ENCODE peak calls at places on chromosomes 1 and 21, in five cellular contexts. B is spleen, N is right cardiac atrium, M is heart right ventricle, J is adrenal gland. A is an unnamed sample.

GRCh38 chr1:112735752-112736151 is 20.6 kb upstream of the PPM1J start:
- DNase-seq in B (no peak), N (no peak), M (no peak), J (no peak), A (no peak)

GRCh38 chr1:75614455-75615379 is 3.8 kb upstream of the SLC44A5 start:
- DNase-seq in B (peak; percentile 85), N (peak; percentile 64), M (peak; percentile 39), J (peak; percentile 48), A (no peak)

GRCh38 chr1:185338719-185339622 is 21.9 kb upstream of the IVNS1ABP start:
- DNase-seq in B (peak; percentile 83), N (peak; percentile 48), M (no peak), J (peak; percentile 29), A (peak; percentile 49)

GRCh38 chr1:176719478-176719877 is 256.5 kb downstream of the PAPPA2 start:
- DNase-seq in B (no peak), N (no peak), M (no peak), J (no peak), A (no peak)

GRCh38 chr1:193417945-193418744 is 231.7 kb upstream of the B3GALT2 start:
- DNase-seq in B (no peak), N (no peak), M (no peak), J (no peak), A (no peak)

GRCh38 chr21:23585419-23585818 is 2021.9 kb downstream of the MRPL39 start:
- DNase-seq in B (no peak), N (no peak), M (no peak), J (no peak), A (no peak)

GRCh38 chr1:99872063-99872462 is 21.9 kb downstream of the AGL start:
- DNase-seq in B (no peak), N (no peak), M (no peak), J (no peak), A (no peak)

GRCh38 chr1:234617986-234618725 is 8.2 kb upstream of the IRF2BP2 start:
- DNase-seq in B (no peak), N (no peak), M (no peak), J (no peak), A (no peak)

GRCh38 chr1:94532077-94532476 is 9.5 kb downstream of the F3 start:
- DNase-seq in B (no peak), N (no peak), M (no peak), J (no peak), A (no peak)

GRCh38 chr1:40267767-40268187 is 9.7 kb downstream of the ZMPSTE24 start:
- DNase-seq in B (no peak), N (no peak), M (no peak), J (no peak), A (no peak)

GRCh38 chr1:58431847-58432246 is 114.7 kb downstream of the OMA1 start:
- DNase-seq in B (no peak), N (no peak), M (no peak), J (no peak), A (no peak)

GRCh38 chr21:34536820-34537219 is 24.8 kb upstream of the KCNE1 start:
- DNase-seq in B (no peak), N (no peak), M (no peak), J (peak; percentile 55), A (no peak)

GRCh38 chr1:164748253-164748899 is 189.4 kb downstream of the PBX1 start:
- DNase-seq in B (no peak), N (peak; percentile 72), M (peak; percentile 33), J (peak; percentile 64), A (no peak)

GRCh38 chr1:177705839-177706238 is 264.0 kb downstream of the SEC16B start:
- DNase-seq in B (no peak), N (no peak), M (no peak), J (no peak), A (no peak)

GRCh38 chr1:196774195-196774594 is 445 bp upstream of the CFHR3 start:
- DNase-seq in B (no peak), N (no peak), M (no peak), J (no peak), A (no peak)

GRCh38 chr1:10257851-10258250 is 47.5 kb downstream of the KIF1B start:
- DNase-seq in B (no peak), N (no peak), M (no peak), J (no peak), A (no peak)

GRCh38 chr1:56531624-56532358 is 47.6 kb downstream of the PLPP3 start:
- DNase-seq in B (no peak), N (no peak), M (no peak), J (no peak), A (no peak)

GRCh38 chr1:199776768-199777497 is 250.6 kb upstream of the NR5A2 start:
- DNase-seq in B (no peak), N (no peak), M (no peak), J (no peak), A (no peak)

GRCh38 chr1:152777510-152778137 is 2.7 kb downstream of the LCE1F start:
- DNase-seq in B (no peak), N (peak; percentile 11), M (no peak), J (no peak), A (no peak)

GRCh38 chr1:240515505-240515904 is 96.5 kb downstream of the GREM2 start:
- DNase-seq in B (no peak), N (no peak), M (no peak), J (no peak), A (no peak)

GRCh38 chr1:107706181-107706580 is 258.8 kb downstream of the VAV3 start:
- DNase-seq in B (no peak), N (no peak), M (no peak), J (no peak), A (no peak)

GRCh38 chr1:197437891-197438853 is 170.1 kb downstream of the CRB1 start:
- DNase-seq in B (no peak), N (no peak), M (no peak), J (no peak), A (no peak)

GRCh38 chr21:44293551-44294231 is 6.2 kb upstream of the PFKL start:
- DNase-seq in B (no peak), N (peak; percentile 47), M (peak; percentile 20), J (no peak), A (no peak)

GRCh38 chr1:9041116-9041779 is 15.0 kb upstream of the SLC2A7 start:
- DNase-seq in B (peak; percentile 40), N (no peak), M (no peak), J (no peak), A (no peak)

GRCh38 chr1:207309775-207310273 is 11.7 kb upstream of the CD55 start:
- DNase-seq in B (no peak), N (no peak), M (no peak), J (peak; percentile 71), A (no peak)
- H3K4me3 ChIP-seq in B (no peak overlapping the region), N (peak overlapping the region; percentile 27), M (peak overlapping the region; percentile 24), J (no peak overlapping the region), A (no peak overlapping the region)

GRCh38 chr1:235917267-235917811 is 50.6 kb upstream of the LYST start:
- DNase-seq in B (no peak), N (peak; percentile 78), M (no peak), J (peak; percentile 82), A (peak; percentile 94)
- H3K4me1 ChIP-seq in B (peaks cover 7% of the 10 kb centered on the region), N (peaks cover 4% of the 10 kb centered on the region), M (peaks cover 9% of the 10 kb centered on the region), J (peaks cover 10% of the 10 kb centered on the region), A (peaks cover 6% of the 10 kb centered on the region)

DNA sequence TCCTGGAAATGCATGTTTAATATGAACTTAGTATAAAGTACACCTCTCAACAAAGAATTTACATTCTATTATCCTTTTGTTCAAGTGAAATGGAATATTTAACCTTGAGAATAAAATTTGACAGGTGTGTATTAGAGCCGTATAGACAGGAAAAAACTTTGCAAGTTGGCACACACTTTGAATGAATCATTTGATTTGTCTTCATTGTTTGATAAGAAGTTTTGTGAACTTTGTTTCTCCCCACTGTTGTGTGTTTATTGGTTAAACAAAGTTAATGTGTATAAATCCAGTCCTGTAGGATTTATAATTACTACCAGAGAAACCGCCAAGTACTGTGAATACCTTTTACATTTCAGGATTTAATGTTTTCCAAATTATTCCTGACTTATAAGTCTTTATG is 2.0 kb downstream of the SYDE2 start:
- DNase-seq in B (no peak), N (no peak), M (no peak), J (no peak), A (no peak)
- H3K4me3 ChIP-seq in B (no peak overlapping the region), N (peak overlapping the region; percentile 46), M (peak overlapping the region; percentile 74), J (no peak overlapping the region), A (no peak overlapping the region)

GRCh38 chr1:223177681-223178080 is 34.6 kb upstream of the TLR5 start:
- DNase-seq in B (no peak), N (peak; percentile 60), M (no peak), J (peak; percentile 47), A (peak; percentile 69)
- H3K4me1 ChIP-seq in B (no peaks in the 10 kb centered on the region), N (no peaks in the 10 kb centered on the region), M (no peaks in the 10 kb centered on the region), J (no peaks in the 10 kb centered on the region), A (no peaks in the 10 kb centered on the region)

GRCh38 chr21:41689289-41689583 is 77.6 kb downstream of the RIPK4 start:
- DNase-seq in B (no peak), N (no peak), M (no peak), J (no peak), A (no peak)
- H3K4me3 ChIP-seq in B (no peak overlapping the region), N (no peak overlapping the region), M (no peak overlapping the region), J (no peak overlapping the region), A (no peak overlapping the region)

A was measured in tibial artery.